ENCODE peak calls at places on chromosomes 1 and 21, in four cellular contexts. One of them, this sample, is unnamed.

GRCh38 chr1:1181129-1181937 is 7.7 kb downstream of the TTLL10 start:
- DNase-seq in Karpas-422: no peak
- DNase-seq in OCI-LY7: no peak
- DNase-seq in hepatocyte: no peak
- DNase-seq in this sample: no peak

GRCh38 chr1:45954401-45954847 is 151.0 kb downstream of the MAST2 start:
- DNase-seq in hepatocyte: peak
- DNase-seq in OCI-LY7: no peak
- DNase-seq in Karpas-422: no peak
- DNase-seq in this sample: no peak

GRCh38 chr1:211135342-211135950 is 1.5 kb upstream of the KCNH1 start:
- DNase-seq in Karpas-422: peak
- DNase-seq in hepatocyte: peak
- DNase-seq in OCI-LY7: peak
- DNase-seq in this sample: no peak

GRCh38 chr1:25724986-25725385 is 75.0 kb upstream of the SELENON start:
- DNase-seq in OCI-LY7: no peak
- DNase-seq in Karpas-422: no peak
- DNase-seq in hepatocyte: no peak
- DNase-seq in this sample: no peak

GRCh38 chr1:11397151-11397902 is 81.6 kb upstream of the DISP3 start:
- DNase-seq in OCI-LY7: no peak
- DNase-seq in Karpas-422: no peak
- DNase-seq in hepatocyte: no peak
- DNase-seq in this sample: no peak

GRCh38 chr1:110210604-110211502 is 739 bp downstream of the KCNC4 start:
- DNase-seq in Karpas-422: peak
- DNase-seq in OCI-LY7: peak
- DNase-seq in hepatocyte: peak
- DNase-seq in this sample: peak

GRCh38 chr1:48581256-48581655 is 109.3 kb upstream of the SPATA6 start:
- DNase-seq in hepatocyte: no peak
- DNase-seq in Karpas-422: no peak
- DNase-seq in OCI-LY7: no peak
- DNase-seq in this sample: no peak

GRCh38 chr1:54153548-54154439 is 994 bp upstream of the CDCP2 start:
- DNase-seq in hepatocyte: peak
- DNase-seq in Karpas-422: no peak
- DNase-seq in OCI-LY7: no peak
- DNase-seq in this sample: no peak

GRCh38 chr1:2800664-2801045 is 838 bp downstream of the TTC34 start:
- DNase-seq in OCI-LY7: no peak
- DNase-seq in hepatocyte: no peak
- DNase-seq in Karpas-422: no peak
- DNase-seq in this sample: no peak

GRCh38 chr1:240189386-240189989 is 97.8 kb downstream of the FMN2 start:
- DNase-seq in hepatocyte: peak
- DNase-seq in OCI-LY7: peak
- DNase-seq in Karpas-422: peak
- DNase-seq in this sample: peak

GRCh38 chr1:79391896-79392295 is 385.4 kb upstream of the ADGRL4 start:
- DNase-seq in OCI-LY7: no peak
- DNase-seq in Karpas-422: no peak
- DNase-seq in hepatocyte: peak
- DNase-seq in this sample: no peak

GRCh38 chr1:93768380-93768863 is 86.8 kb upstream of the BCAR3 start:
- DNase-seq in hepatocyte: no peak
- DNase-seq in Karpas-422: no peak
- DNase-seq in OCI-LY7: no peak
- DNase-seq in this sample: no peak

GRCh38 chr1:224615861-224616760 is at the start of gene CNIH3:
- DNase-seq in OCI-LY7: no peak
- DNase-seq in Karpas-422: no peak
- DNase-seq in hepatocyte: peak
- DNase-seq in this sample: peak

GRCh38 chr21:45403133-45403824 is 1.7 kb upstream of the COL18A1 start:
- DNase-seq in OCI-LY7: no peak
- DNase-seq in Karpas-422: no peak
- DNase-seq in hepatocyte: no peak
- DNase-seq in this sample: no peak

GRCh38 chr1:113388621-113389355 is 1.5 kb upstream of the MAGI3 start:
- DNase-seq in Karpas-422: no peak
- DNase-seq in OCI-LY7: no peak
- DNase-seq in hepatocyte: peak
- DNase-seq in this sample: peak

GRCh38 chr1:36472656-36473055 is 8.5 kb upstream of the MRPS15 start:
- DNase-seq in hepatocyte: no peak
- DNase-seq in OCI-LY7: no peak
- DNase-seq in Karpas-422: no peak
- DNase-seq in this sample: no peak

GRCh38 chr21:41435728-41436127 is 9.7 kb downstream of the MX1 start:
- DNase-seq in OCI-LY7: no peak
- DNase-seq in hepatocyte: no peak
- DNase-seq in Karpas-422: no peak
- DNase-seq in this sample: no peak

GRCh38 chr1:104874044-104874443 is 1124.3 kb downstream of the AMY1C start:
- DNase-seq in OCI-LY7: no peak
- DNase-seq in hepatocyte: no peak
- DNase-seq in Karpas-422: peak
- DNase-seq in this sample: no peak

GRCh38 chr1:78075621-78076020 is 29.9 kb downstream of the GIPC2 start:
- DNase-seq in Karpas-422: no peak
- DNase-seq in OCI-LY7: no peak
- DNase-seq in hepatocyte: no peak
- DNase-seq in this sample: no peak

GRCh38 chr1:235998812-235999211 is 66.1 kb downstream of the NID1 start:
- DNase-seq in OCI-LY7: no peak
- DNase-seq in hepatocyte: no peak
- DNase-seq in Karpas-422: peak
- DNase-seq in this sample: no peak

GRCh38 chr1:47841356-47841755 is 155.8 kb downstream of the TRABD2B start:
- DNase-seq in OCI-LY7: no peak
- DNase-seq in Karpas-422: no peak
- DNase-seq in hepatocyte: no peak
- DNase-seq in this sample: no peak

GRCh38 chr1:64539808-64540207 is 69.9 kb downstream of the CACHD1 start:
- DNase-seq in OCI-LY7: no peak
- DNase-seq in hepatocyte: peak
- DNase-seq in Karpas-422: no peak
- DNase-seq in this sample: no peak

GRCh38 chr1:31793586-31794285 is 22.1 kb downstream of the SPOCD1 start:
- DNase-seq in hepatocyte: no peak
- DNase-seq in OCI-LY7: no peak
- DNase-seq in Karpas-422: no peak
- DNase-seq in this sample: no peak

GRCh38 chr1:84272401-84272800 is 29.1 kb upstream of the SAMD13 start:
- DNase-seq in OCI-LY7: peak
- DNase-seq in Karpas-422: no peak
- DNase-seq in hepatocyte: peak
- DNase-seq in this sample: no peak

GRCh38 chr1:6016191-6016865 is 24.1 kb upstream of the NPHP4 start:
- DNase-seq in hepatocyte: no peak
- DNase-seq in Karpas-422: no peak
- DNase-seq in OCI-LY7: no peak
- DNase-seq in this sample: no peak

GRCh38 chr1:74534241-74534640 is 21.8 kb upstream of the LRRC53 start:
- DNase-seq in OCI-LY7: no peak
- DNase-seq in Karpas-422: no peak
- DNase-seq in hepatocyte: no peak
- DNase-seq in this sample: no peak

GRCh38 chr1:46532498-46533178 is 18.8 kb downstream of the KNCN start:
- DNase-seq in Karpas-422: peak
- DNase-seq in hepatocyte: peak
- DNase-seq in OCI-LY7: peak
- DNase-seq in this sample: no peak

GRCh38 chr1:1629430-1630190 is 2.4 kb upstream of the MMP23B start:
- DNase-seq in hepatocyte: no peak
- DNase-seq in OCI-LY7: peak
- DNase-seq in Karpas-422: peak
- DNase-seq in this sample: peak

GRCh38 chr1:117942293-117942692 is 12.8 kb downstream of the WDR3 start:
- DNase-seq in hepatocyte: no peak
- DNase-seq in OCI-LY7: no peak
- DNase-seq in Karpas-422: no peak
- DNase-seq in this sample: no peak

GRCh38 chr1:1040004-1040991 is 20.4 kb downstream of the AGRN start:
- DNase-seq in Karpas-422: peak
- DNase-seq in hepatocyte: peak
- DNase-seq in OCI-LY7: peak
- DNase-seq in this sample: peak

GRCh38 chr1:20484526-20485462 is 1.2 kb downstream of the CAMK2N1 start:
- DNase-seq in Karpas-422: no peak
- DNase-seq in hepatocyte: peak
- DNase-seq in OCI-LY7: no peak
- DNase-seq in this sample: no peak

GRCh38 chr1:39720094-39720999 is 18.3 kb upstream of the PPIE start:
- DNase-seq in OCI-LY7: peak
- DNase-seq in Karpas-422: peak
- DNase-seq in hepatocyte: peak
- DNase-seq in this sample: no peak

GRCh38 chr1:182351790-182352364 is 39.7 kb downstream of the GLUL start:
- DNase-seq in OCI-LY7: no peak
- DNase-seq in hepatocyte: no peak
- DNase-seq in Karpas-422: no peak
- DNase-seq in this sample: no peak

GRCh38 chr1:95742591-95743089 is 508.6 kb downstream of the RWDD3 start:
- DNase-seq in Karpas-422: no peak
- DNase-seq in OCI-LY7: no peak
- DNase-seq in hepatocyte: peak
- DNase-seq in this sample: no peak
- H3K4me2 ChIP-seq in Karpas-422: no peak
- H3K4me2 ChIP-seq in OCI-LY7: no peak
- H3K4me2 ChIP-seq in hepatocyte: no peak
- H3K4me2 ChIP-seq in this sample: no peak

GRCh38 chr21:32962286-32962685 is 63.4 kb upstream of the OLIG2 start:
- DNase-seq in hepatocyte: no peak
- DNase-seq in OCI-LY7: no peak
- DNase-seq in Karpas-422: no peak
- DNase-seq in this sample: no peak
- H3K4me2 ChIP-seq in hepatocyte: no peak
- H3K4me2 ChIP-seq in OCI-LY7: no peak
- H3K4me2 ChIP-seq in Karpas-422: no peak
- H3K4me2 ChIP-seq in this sample: no peak

DNA sequence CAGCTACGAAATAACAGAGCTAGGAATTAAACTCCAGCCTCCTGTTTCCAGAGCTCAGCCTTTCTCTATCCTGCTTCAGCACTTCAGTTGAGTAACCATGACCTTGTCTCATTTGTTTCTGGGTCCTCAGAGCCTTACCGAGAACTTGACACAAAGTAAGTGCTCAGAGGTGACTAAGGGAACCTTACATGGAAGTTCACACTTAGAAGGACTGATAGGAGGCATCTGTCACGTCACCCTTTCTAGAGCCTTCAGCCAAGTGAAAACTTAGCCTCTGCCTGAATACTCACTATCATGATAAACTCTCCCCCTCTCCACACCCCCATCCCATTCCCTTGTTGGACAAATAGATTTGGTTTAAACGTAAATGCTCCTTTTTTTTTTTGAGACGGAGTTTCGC is 9.8 kb upstream of the LUZP1 start:
- DNase-seq in OCI-LY7: no peak
- DNase-seq in hepatocyte: no peak
- DNase-seq in Karpas-422: no peak
- DNase-seq in this sample: no peak
- H3K4me2 ChIP-seq in OCI-LY7: peak
- H3K4me2 ChIP-seq in hepatocyte: peak
- H3K4me2 ChIP-seq in Karpas-422: no peak
- H3K4me2 ChIP-seq in this sample: no peak

GRCh38 chr1:198657550-198658064 is 18.8 kb downstream of the PTPRC start:
- DNase-seq in OCI-LY7: peak
- DNase-seq in Karpas-422: peak
- DNase-seq in hepatocyte: peak
- DNase-seq in this sample: no peak
- H3K4me2 ChIP-seq in OCI-LY7: peak
- H3K4me2 ChIP-seq in Karpas-422: peak
- H3K4me2 ChIP-seq in hepatocyte: peak
- H3K4me2 ChIP-seq in this sample: peak

DNA sequence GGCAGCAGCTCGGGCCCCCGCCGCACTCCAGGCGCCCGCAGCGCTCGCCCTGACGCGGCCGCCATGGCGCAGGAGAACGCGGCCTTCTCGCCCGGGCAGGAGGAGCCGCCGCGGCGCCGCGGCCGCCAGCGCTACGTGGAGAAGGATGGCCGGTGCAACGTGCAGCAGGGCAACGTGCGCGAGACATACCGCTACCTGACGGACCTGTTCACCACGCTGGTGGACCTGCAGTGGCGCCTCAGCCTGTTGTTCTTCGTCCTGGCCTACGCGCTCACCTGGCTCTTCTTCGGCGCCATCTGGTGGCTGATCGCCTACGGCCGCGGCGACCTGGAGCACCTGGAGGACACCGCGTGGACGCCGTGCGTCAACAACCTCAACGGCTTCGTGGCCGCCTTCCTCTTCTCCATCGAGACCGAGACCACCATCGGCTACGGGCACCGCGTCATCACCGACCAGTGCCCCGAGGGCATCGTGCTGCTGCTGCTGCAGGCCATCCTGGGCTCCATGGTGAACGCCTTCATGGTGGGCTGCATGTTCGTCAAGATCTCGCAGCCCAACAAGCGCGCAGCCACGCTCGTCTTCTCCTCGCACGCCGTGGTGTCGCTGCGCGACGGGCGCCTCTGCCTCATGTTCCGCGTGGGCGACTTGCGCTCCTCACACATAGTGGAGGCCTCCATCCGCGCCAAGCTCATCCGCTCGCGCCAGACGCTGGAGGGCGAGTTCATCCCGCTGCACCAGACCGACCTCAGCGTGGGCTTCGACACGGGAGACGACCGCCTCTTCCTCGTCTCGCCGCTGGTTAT is 2.8 kb downstream of the KCNJ9 start:
- DNase-seq in hepatocyte: peak
- DNase-seq in Karpas-422: no peak
- DNase-seq in OCI-LY7: no peak
- DNase-seq in this sample: no peak
- H3K4me2 ChIP-seq in hepatocyte: peak
- H3K4me2 ChIP-seq in Karpas-422: no peak
- H3K4me2 ChIP-seq in OCI-LY7: no peak
- H3K4me2 ChIP-seq in this sample: no peak

GRCh38 chr1:15394261-15394543 is 15.5 kb upstream of the EFHD2 start:
- DNase-seq in Karpas-422: no peak
- DNase-seq in OCI-LY7: no peak
- DNase-seq in hepatocyte: no peak
- DNase-seq in this sample: no peak
- H3K4me2 ChIP-seq in Karpas-422: no peak
- H3K4me2 ChIP-seq in OCI-LY7: no peak
- H3K4me2 ChIP-seq in hepatocyte: peak
- H3K4me2 ChIP-seq in this sample: no peak

GRCh38 chr1:153553096-153553495 is 4.0 kb upstream of the S100A3 start:
- DNase-seq in OCI-LY7: no peak
- DNase-seq in Karpas-422: no peak
- DNase-seq in hepatocyte: no peak
- DNase-seq in this sample: no peak
- H3K4me2 ChIP-seq in OCI-LY7: no peak
- H3K4me2 ChIP-seq in Karpas-422: no peak
- H3K4me2 ChIP-seq in hepatocyte: no peak
- H3K4me2 ChIP-seq in this sample: no peak